ENCODE peak calls at places on chromosomes 3 and 15, in five cellular contexts. I, Z, J, M and V are unnamed samples.

GRCh38 chr3:140664111-140664510 is 13.8 kb upstream of the TRIM42 start:
- DNase-seq in I (no peak), Z (no peak), J (no peak), M (no peak), V (no peak)

GRCh38 chr3:51045006-51045405 is 340.1 kb upstream of the MANF start:
- DNase-seq in J (no peak), Z (no peak), I (no peak), M (no peak), V (no peak)

GRCh38 chr3:99108508-99108907 is 207.0 kb upstream of the DCBLD2 start:
- DNase-seq in Z (peak; percentile 94), I (peak; percentile 99), M (no peak), J (peak; percentile 31), V (no peak)

GRCh38 chr15:50358805-50359204 is 3.8 kb upstream of the GABPB1 start:
- DNase-seq in M (no peak), J (no peak), Z (peak; percentile 67), I (peak; percentile 59), V (no peak)

GRCh38 chr3:38397320-38397719 is 50.7 kb downstream of the XYLB start:
- DNase-seq in Z (peak; percentile 40), M (no peak), I (peak; percentile 47), J (no peak), V (no peak)

GRCh38 chr15:63500265-63501250 is 3.8 kb upstream of the USP3 start:
- DNase-seq in J (no peak), I (no peak), M (no peak), Z (no peak), V (no peak)

GRCh38 chr15:78075490-78076230 is 1.9 kb downstream of the TBC1D2B start:
- DNase-seq in J (peak; percentile 91), Z (peak; percentile 95), M (peak; percentile 86), I (peak; percentile 95), V (no peak)

GRCh38 chr15:73934281-73934680 is 8.0 kb downstream of the LOXL1 start:
- DNase-seq in J (no peak), M (no peak), I (no peak), Z (no peak), V (no peak)

GRCh38 chr15:44726568-44727461 is 9.5 kb upstream of the TRIM69 start:
- DNase-seq in M (peak; percentile 73), I (peak; percentile 94), J (peak; percentile 83), Z (peak; percentile 96), V (peak; percentile 77)

GRCh38 chr3:88000853-88001252 is 58.0 kb downstream of the CGGBP1 start:
- DNase-seq in I (no peak), Z (peak; percentile 7), M (no peak), J (no peak), V (no peak)

GRCh38 chr3:170555329-170555728 is 30.5 kb downstream of the SLC7A14 start:
- DNase-seq in J (no peak), M (no peak), I (peak; percentile 68), Z (no peak), V (no peak)

GRCh38 chr3:178419078-178419477 is 117.2 kb upstream of the KCNMB2 start:
- DNase-seq in I (peak; percentile 59), M (no peak), J (no peak), Z (peak; percentile 56), V (no peak)

GRCh38 chr3:71584216-71585061 is 911 bp upstream of the FOXP1 start:
- DNase-seq in I (peak; percentile 61), M (peak; percentile 80), Z (peak; percentile 62), J (peak; percentile 63), V (no peak)

GRCh38 chr3:126986001-126986400 is 3.1 kb downstream of the PLXNA1 start:
- DNase-seq in M (no peak), Z (no peak), J (no peak), I (peak; percentile 17), V (no peak)

GRCh38 chr3:96748139-96748538 is 66.3 kb upstream of the EPHA6 start:
- DNase-seq in I (no peak), Z (no peak), J (no peak), M (no peak), V (no peak)

GRCh38 chr3:32886911-32887310 is 64.5 kb upstream of the CCR4 start:
- DNase-seq in Z (no peak), M (no peak), J (no peak), I (no peak), V (no peak)

GRCh38 chr3:38110314-38111050 is 26.4 kb downstream of the ACAA1 start:
- DNase-seq in Z (no peak), I (no peak), M (peak; percentile 40), J (no peak), V (no peak)

DNA sequence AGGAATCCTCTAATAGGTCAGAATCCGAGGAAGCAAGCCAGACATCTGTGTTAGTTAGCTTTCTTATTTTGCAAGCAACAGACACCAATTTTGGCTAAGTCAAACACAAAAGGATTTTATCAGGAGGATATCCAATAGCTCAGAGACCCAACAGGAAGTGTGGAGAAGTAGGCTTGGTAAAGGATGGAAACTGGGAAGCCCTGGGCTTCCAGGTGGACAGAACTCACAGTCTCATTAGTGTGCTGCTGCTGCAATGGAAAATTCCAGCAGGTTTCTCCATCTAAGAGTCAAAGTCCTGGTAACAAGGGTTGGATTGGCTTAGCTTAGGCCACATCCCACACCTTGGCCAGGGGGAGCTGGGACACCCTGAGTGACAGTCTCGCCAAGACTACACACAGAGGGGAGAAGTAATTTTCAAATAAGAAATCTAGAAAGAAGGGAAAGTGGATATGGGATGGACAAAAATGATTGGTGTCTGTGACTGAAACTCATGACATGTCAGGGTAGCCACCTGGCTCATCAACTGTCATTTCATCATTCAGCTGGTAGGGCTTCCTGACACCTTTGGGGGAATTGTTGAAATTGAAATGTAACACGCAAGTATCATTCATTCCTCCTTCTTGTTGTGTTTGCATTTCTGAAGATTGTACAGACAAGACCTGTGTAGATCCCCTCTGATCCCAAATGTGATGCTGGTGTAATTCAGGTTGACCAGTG is 158.6 kb downstream of the THSD4 start:
- DNase-seq in Z (no peak), J (no peak), I (no peak), M (no peak), V (no peak)
- H3K27me3 ChIP-seq in Z (no peaks in the 10 kb centered on the region), J (no peaks in the 10 kb centered on the region), I (no peaks in the 10 kb centered on the region), M (no peaks in the 10 kb centered on the region), V (no peaks in the 10 kb centered on the region)

DNA sequence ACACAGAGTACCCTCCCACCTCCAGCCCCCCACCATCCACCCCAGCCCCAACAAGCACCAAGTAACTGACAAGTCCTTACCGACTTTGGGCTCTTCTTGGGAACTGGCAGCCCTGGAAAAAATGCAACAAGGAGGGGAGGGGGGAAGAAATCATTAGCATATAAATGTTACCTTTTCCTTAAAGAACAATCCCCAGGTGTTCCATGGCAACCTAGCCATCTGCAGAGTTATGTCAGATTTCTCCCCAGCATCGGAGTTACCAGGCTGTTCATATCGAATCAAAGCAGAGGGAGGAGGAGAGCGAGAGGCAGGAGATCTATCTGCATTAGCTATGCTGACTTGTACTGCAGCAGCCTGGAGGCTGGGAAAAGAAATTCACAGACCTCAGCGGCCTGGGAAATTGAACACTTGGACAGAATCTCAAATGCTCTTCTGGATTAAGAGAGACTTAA is 637.3 kb downstream of the MAGI1 start:
- DNase-seq in Z (no peak), I (no peak), J (no peak), M (no peak), V (no peak)
- H3K4me3 ChIP-seq in Z (no peak overlapping the region), I (no peak overlapping the region), J (no peak overlapping the region), M (peak overlapping the region; percentile 31), V (no peak overlapping the region)

GRCh38 chr15:99432271-99433025 is 133.3 kb upstream of the MEF2A start:
- DNase-seq in I (no peak), J (no peak), Z (no peak), M (peak; percentile 48), V (no peak)
- H3K4me1 ChIP-seq in I (peaks cover 2% of the 10 kb centered on the region), J (no peaks in the 10 kb centered on the region), Z (peaks cover 9% of the 10 kb centered on the region), M (peaks cover 10% of the 10 kb centered on the region), V (peaks cover 34% of the 10 kb centered on the region)

GRCh38 chr15:34783986-34784385 is 11.4 kb downstream of the ACTC1 start:
- DNase-seq in M (no peak), Z (no peak), J (no peak), I (no peak), V (no peak)
- H3K27me3 ChIP-seq in M (no peaks in the 10 kb centered on the region), Z (peaks cover 31% of the 10 kb centered on the region), J (no peaks in the 10 kb centered on the region), I (peaks cover 15% of the 10 kb centered on the region), V (no peaks in the 10 kb centered on the region)

GRCh38 chr15:95910643-95911212 is 419.8 kb upstream of the NR2F2 start:
- DNase-seq in J (no peak), M (no peak), I (no peak), Z (no peak), V (no peak)
- H3K4me3 ChIP-seq in J (no peak overlapping the region), M (no peak overlapping the region), I (no peak overlapping the region), Z (no peak overlapping the region), V (no peak overlapping the region)

DNA sequence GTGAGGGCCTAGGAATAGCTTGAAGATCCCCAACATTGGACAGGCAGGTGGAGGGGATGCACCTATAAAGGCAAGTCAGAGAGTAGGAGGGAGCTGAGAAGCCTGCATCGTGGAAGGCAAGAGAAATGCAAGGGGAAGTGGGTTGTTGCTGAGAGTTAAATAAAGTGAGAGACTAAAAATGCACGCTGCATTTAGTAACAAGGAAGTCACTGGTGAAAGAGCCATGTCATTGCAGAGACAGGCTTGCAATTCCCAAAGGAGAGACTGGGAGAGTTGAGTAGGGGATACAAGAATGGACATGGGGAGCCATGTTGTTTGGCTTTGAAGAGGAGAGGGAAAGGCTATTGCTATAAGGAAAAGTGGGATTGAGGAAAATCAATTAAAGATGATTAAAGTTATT is 77.0 kb upstream of the HEG1 start:
- DNase-seq in M (no peak), I (no peak), Z (no peak), J (no peak), V (no peak)
- H3K4me1 ChIP-seq in M (peaks cover 13% of the 10 kb centered on the region), I (peaks cover 32% of the 10 kb centered on the region), Z (peaks cover 25% of the 10 kb centered on the region), J (peaks cover 43% of the 10 kb centered on the region), V (peaks cover 15% of the 10 kb centered on the region)

DNA sequence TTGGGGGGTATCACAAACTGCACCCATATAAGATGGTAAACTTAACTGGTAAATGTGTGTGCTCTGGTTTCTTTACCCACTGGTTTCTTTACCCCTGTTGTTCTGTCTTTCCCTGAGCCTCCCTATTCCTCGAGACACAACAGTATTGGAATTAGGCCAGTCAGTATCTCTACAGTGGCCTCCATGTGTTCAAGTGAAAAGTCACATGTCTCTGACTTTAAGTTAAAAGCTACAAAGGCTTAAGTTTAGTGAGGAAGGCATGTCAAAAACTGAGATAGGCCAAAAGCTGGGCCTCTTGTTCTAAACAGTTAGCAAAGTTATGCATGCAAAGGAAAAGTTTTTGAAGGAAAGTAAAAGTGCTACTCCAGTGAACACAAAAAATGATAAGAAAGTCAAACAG is 513.3 kb downstream of the ROBO2 start:
- DNase-seq in M (no peak), Z (no peak), J (no peak), I (no peak), V (no peak)
- H3K27me3 ChIP-seq in M (no peaks in the 10 kb centered on the region), Z (no peaks in the 10 kb centered on the region), J (no peaks in the 10 kb centered on the region), I (no peaks in the 10 kb centered on the region), V (no peaks in the 10 kb centered on the region)

DNA sequence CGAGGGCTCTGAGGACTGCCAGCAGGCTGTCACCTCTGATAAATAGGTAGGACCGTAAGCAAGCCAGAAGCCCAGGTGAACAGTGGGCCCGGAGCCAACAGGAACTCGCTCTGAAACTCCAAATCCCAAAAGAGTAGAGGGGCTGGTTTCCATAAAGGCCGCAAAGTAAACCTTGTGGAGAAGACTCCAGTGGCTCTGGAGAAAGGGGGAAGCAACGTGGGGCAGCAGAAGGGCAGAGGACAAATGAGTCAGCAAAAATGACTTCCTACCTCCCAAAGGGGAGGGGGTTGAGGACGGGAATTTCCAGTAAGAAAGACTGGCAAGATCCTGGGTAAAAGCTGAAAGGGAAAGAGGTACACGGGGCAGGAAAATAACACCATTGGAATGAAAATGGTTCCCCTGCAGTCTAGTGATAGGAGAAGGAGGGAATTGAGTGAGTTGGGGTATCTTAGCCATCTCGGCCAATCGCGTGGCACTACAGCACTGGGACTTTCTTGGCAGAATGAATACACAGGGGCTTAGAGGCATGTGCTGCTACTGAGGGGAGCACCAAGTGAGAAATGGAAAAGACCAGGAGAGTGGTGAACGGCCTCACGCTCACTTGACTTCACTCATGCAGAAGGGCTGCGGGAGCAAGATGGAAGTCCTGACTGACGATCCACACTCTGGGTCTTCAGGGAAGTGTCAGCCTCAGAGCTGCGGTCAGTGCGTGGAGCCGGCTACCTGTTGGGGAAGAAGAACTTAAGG is 33.2 kb downstream of the BMF start:
- DNase-seq in J (peak; percentile 55), I (no peak), M (no peak), Z (peak; percentile 60), V (no peak)
- H3K4me3 ChIP-seq in J (no peak overlapping the region), I (no peak overlapping the region), M (no peak overlapping the region), Z (no peak overlapping the region), V (no peak overlapping the region)